ENCODE peak calls at places on chromosome X, in five cellular contexts. A is H9, T is upper lobe of left lung, C is GM23248, I is suprapubic skin. Q is an unnamed sample.

GRCh38 chrX:49896951-49897350 is 17.7 kb downstream of the USP27X start:
- DNase-seq in A (no peak), T (no peak), C (no peak), I (no peak), Q (no peak)

GRCh38 chrX:45669715-45670360 is 469.2 kb upstream of the DIPK2B start:
- DNase-seq in A (no peak), T (no peak), C (peak; percentile 5), I (no peak), Q (no peak)

GRCh38 chrX:95903490-95903889 is 781.2 kb upstream of the DIAPH2 start:
- DNase-seq in A (peak; percentile 61), T (no peak), C (no peak), I (no peak), Q (no peak)

GRCh38 chrX:131910565-131910964 is 112.5 kb upstream of the STK26 start:
- DNase-seq in A (no peak), T (no peak), C (no peak), I (no peak), Q (no peak)

GRCh38 chrX:110509778-110510510 is 151.3 kb downstream of the RTL9 start:
- DNase-seq in A (no peak), T (no peak), C (peak; percentile 25), I (no peak), Q (no peak)

GRCh38 chrX:134025986-134026731 is 40.8 kb upstream of the GPC3 start:
- DNase-seq in A (peak; percentile 41), T (no peak), C (no peak), I (no peak), Q (no peak)

GRCh38 chrX:10617964-10618342 is 2.4 kb downstream of the MID1 start:
- DNase-seq in A (no peak), T (no peak), C (peak; percentile 63), I (no peak), Q (no peak)

GRCh38 chrX:856901-857300 is 226.3 kb downstream of the SHOX start:
- DNase-seq in A (no peak), T (no peak), C (no peak), I (no peak), Q (no peak)

GRCh38 chrX:9033989-9034388 is at the start of gene FAM9B:
- DNase-seq in A (no peak), T (no peak), C (no peak), I (no peak), Q (no peak)

GRCh38 chrX:153779891-153780677 is 757 bp upstream of the SRPK3 start:
- DNase-seq in A (no peak), T (no peak), C (no peak), I (no peak), Q (no peak)

DNA sequence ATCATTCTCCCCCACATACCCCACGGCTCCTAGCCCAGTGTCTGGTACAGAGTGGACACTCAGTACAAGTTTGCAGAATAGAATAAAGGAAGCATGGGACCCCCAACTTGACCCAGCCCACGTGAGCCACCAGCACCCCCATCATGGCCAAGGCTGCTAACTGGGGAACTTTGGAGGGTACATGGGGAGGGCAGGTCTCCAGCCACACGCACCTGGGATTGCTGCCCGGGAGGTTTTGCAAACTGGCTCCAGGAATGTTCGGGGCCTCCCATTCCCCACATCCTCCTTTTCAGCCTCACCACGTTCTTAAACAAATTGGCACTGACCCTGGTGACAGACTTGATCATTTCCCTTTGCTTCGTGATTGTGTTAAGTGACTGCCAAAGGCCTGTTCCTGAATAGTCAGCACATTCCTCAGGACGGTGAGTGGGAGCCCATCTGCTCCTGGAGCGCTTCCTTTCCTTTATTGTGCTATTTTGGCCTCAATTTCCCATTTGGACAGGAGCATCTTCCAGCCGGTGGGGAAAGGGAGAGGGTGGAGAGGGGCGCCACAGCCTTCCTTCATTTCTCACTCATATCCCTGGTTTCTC is 18.8 kb upstream of the XPNPEP2 start:
- DNase-seq in A (no peak), T (no peak), C (peak; percentile 35), I (no peak), Q (no peak)
- H3K27ac ChIP-seq in A (no peak overlapping the region), T (no peak overlapping the region), C (no peak overlapping the region), I (no peak overlapping the region), Q (no peak overlapping the region)

GRCh38 chrX:118519411-118520205 is 24.0 kb downstream of the DOCK11 start:
- DNase-seq in A (no peak), T (no peak), C (peak; percentile 71), I (no peak), Q (no peak)

GRCh38 chrX:118520858-118521206 is 25.2 kb downstream of the DOCK11 start:
- DNase-seq in A (no peak), T (no peak), C (peak; percentile 26), I (no peak), Q (no peak)

GRCh38 chrX:118522230-118522926 is 26.8 kb downstream of the DOCK11 start:
- DNase-seq in A (no peak), T (no peak), C (peak; percentile 19), I (no peak), Q (no peak)

GRCh38 chrX:118521435-118521834 is 25.8 kb downstream of the DOCK11 start:
- DNase-seq in A (no peak), T (no peak), C (peak; percentile 82), I (no peak), Q (no peak)

DNA sequence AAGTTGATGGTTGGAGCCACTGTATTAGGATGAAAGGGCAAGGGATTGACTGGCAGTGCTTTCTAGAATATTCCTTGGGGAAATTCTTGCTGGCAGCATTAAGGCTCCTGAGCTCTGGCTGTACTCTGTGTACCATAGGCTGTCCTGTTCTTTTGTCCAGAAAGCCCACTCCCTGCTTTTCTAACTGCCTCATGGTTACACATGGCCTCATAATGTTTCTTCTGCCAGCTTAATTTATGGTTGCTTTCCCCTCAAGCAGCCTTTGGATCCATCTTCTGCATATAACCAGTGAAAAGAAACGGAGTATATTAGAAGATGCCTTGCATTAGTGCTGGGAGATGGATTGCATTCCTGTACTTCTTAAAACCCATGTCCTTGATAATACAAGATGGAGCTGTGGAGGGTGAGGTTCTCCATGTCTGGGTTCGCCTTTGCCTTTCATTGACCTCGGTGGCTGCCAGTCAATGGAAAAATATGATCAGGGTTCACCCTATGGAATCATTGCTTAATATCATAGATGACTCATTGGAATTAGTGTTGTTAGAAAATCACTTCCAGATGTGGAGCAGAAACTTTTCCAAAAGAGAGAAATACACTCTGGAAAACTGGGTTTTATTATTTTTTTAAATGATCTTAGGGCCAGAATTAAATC is 24.7 kb downstream of the DOCK11 start:
- DNase-seq in A (no peak), T (no peak), C (peak; percentile 76), I (no peak), Q (no peak)
- H3K27ac ChIP-seq in A (no peak overlapping the region), T (no peak overlapping the region), C (peak overlapping the region; percentile 99), I (peak overlapping the region; percentile 76), Q (no peak overlapping the region)

DNA sequence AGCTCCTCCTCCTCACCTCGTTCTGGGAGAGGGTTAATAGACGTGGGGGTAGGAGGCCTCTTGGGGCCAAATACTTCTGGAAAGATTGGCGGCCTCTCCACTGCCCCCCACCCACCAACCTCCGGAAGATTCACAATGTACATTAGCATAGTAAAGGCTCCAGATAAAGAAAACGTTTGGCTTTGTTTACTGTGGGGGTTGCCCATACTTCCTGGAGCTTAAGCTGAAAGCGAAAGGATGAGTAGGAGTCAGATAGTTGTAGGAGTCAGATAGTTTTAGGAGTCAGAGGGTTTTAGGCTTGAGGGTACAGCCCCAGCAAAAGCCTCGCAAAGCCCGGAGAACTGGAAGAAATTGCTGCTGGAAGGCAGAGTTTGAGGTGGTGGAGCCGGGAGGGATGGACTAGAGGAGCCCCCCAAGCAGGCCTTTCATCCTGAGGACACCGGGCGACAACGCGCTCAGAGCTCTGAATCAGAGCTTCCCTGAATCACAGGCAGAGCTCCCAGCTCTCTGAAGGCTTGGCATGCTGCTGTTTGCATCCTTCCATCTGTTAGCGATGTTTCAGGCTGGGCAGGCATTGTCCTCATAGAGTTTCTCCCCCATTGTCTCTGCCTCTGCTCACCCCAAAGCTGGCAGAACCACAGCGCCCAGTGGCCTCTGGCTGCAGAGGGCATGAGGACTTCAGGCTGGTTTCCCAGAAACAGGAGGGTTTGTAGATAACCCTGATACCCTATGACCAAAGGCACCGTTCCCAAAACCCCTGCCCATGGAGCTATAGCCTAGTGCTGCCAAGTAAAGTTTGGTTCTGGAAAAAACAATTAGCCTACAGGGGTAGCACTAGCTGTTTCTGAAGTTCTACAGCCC is 280.7 kb downstream of the BCOR start:
- DNase-seq in A (peak; percentile 93), T (no peak), C (peak; percentile 81), I (no peak), Q (peak; percentile 37)
- H3K27ac ChIP-seq in A (peak overlapping the region; percentile 91), T (peak overlapping the region; percentile 53), C (peak overlapping the region; percentile 77), I (no peak overlapping the region), Q (peak overlapping the region; percentile 67)

DNA sequence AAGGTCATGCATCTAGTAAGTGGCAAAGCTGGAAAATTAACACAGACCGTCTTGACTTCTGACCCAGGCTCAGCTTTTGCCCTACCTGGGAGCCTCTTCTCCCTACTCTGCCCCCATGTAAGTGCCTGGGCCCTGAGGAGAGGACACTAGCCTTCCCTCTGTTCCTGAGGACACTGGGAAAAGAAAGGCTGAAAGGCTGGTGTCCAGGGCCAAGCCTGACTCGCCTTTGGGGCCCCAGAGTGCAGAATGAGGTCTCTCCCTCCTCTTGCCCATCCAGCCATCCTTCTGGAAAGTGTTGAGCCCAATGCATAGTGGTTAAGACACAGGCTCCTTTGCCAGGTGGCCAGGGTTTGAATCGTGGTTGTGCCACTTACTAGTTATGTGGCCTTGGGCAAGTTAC is 91.5 kb downstream of the PJA1 start:
- DNase-seq in A (no peak), T (peak; percentile 3), C (no peak), I (peak; percentile 7), Q (no peak)
- H3K27ac ChIP-seq in A (no peak overlapping the region), T (no peak overlapping the region), C (no peak overlapping the region), I (no peak overlapping the region), Q (no peak overlapping the region)

DNA sequence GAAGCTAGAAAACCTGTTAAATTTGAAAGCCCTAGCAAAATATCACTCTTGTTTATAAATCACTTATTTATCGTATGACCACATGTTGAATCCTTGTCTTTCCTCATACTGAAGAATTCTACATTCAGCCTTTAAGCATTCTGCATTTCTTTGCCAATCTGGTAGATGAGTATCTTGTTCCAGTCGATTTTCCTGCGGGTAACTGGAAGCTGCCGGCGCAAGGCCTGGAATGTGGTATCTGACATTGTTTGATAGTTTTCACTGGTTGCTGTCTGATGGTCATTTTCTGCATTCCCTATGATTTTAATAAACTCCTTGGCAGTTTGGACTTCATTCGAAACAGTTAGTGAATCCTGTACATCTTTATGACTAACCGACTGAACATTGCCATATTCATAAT is 13.7 kb upstream of the PHKA1 start:
- DNase-seq in A (no peak), T (no peak), C (no peak), I (no peak), Q (no peak)
- H3K27ac ChIP-seq in A (no peak overlapping the region), T (no peak overlapping the region), C (no peak overlapping the region), I (no peak overlapping the region), Q (no peak overlapping the region)

GRCh38 chrX:103439161-103439560 is 62.8 kb downstream of the BEX3 start:
- DNase-seq in A (no peak), T (no peak), C (no peak), I (no peak), Q (no peak)

GRCh38 chrX:103437147-103437873 is 61.0 kb downstream of the BEX3 start:
- DNase-seq in A (no peak), T (no peak), C (no peak), I (no peak), Q (no peak)

GRCh38 chrX:103441878-103442535 is 65.7 kb downstream of the BEX3 start:
- DNase-seq in A (no peak), T (no peak), C (no peak), I (no peak), Q (no peak)

GRCh38 chrX:103442536-103442901 is 66.2 kb downstream of the BEX3 start:
- DNase-seq in A (no peak), T (no peak), C (peak; percentile 47), I (no peak), Q (no peak)

GRCh38 chrX:103440621-103441020 is 64.3 kb downstream of the BEX3 start:
- DNase-seq in A (no peak), T (no peak), C (no peak), I (no peak), Q (no peak)
- H3K27ac ChIP-seq in A (no peak overlapping the region), T (no peak overlapping the region), C (no peak overlapping the region), I (no peak overlapping the region), Q (no peak overlapping the region)

GRCh38 chrX:13099121-13099520 is 54.7 kb upstream of the FAM9C start:
- DNase-seq in A (no peak), T (no peak), C (no peak), I (no peak), Q (no peak)
- H3K27ac ChIP-seq in A (no peak overlapping the region), T (peak overlapping the region; percentile 32), C (peak overlapping the region; percentile 64), I (no peak overlapping the region), Q (no peak overlapping the region)

Q was measured in ovary.